ENCODE peak calls at places on chromosomes 1 and 21, in eight cellular contexts. C, T, S, E, N, L, D and G are unnamed samples.
A peak's percentile ranks its signal among the peaks of the same experiment; 100 is the strongest.

GRCh38 chr21:44701541-44701940 is 4.6 kb downstream of the KRTAP10-12 start:
- DNase-seq in C (no peak), T (no peak), S (no peak), E (no peak), N (no peak), L (no peak), D (no peak), G (no peak)

GRCh38 chr1:200075938-200076546 is 48.5 kb downstream of the NR5A2 start:
- DNase-seq in C (peak; percentile 86), T (no peak), S (no peak), E (peak; percentile 60), N (peak; percentile 16), L (no peak), D (no peak), G (peak; percentile 25)

GRCh38 chr1:51567653-51568052 is 48.6 kb upstream of the EPS15 start:
- DNase-seq in C (peak; percentile 96), T (no peak), S (no peak), E (peak; percentile 98), N (no peak), L (no peak), D (no peak), G (peak; percentile 28)

GRCh38 chr1:101235696-101236545 is 898 bp upstream of the S1PR1 start:
- DNase-seq in C (peak; percentile 25), T (peak; percentile 63), S (no peak), E (peak; percentile 32), N (no peak), L (peak; percentile 62), D (peak; percentile 35), G (no peak)

GRCh38 chr1:64470670-64471217 is 815 bp downstream of the CACHD1 start:
- DNase-seq in C (peak; percentile 14), T (no peak), S (no peak), E (peak; percentile 11), N (no peak), L (no peak), D (no peak), G (no peak)

GRCh38 chr1:155961937-155962336 is 16.4 kb downstream of the ARHGEF2 start:
- DNase-seq in C (peak; percentile 77), T (no peak), S (no peak), E (peak; percentile 99), N (no peak), L (no peak), D (no peak), G (peak; percentile 98)

GRCh38 chr1:110138956-110139355 is 11.3 kb upstream of the SLC6A17 start:
- DNase-seq in C (no peak), T (no peak), S (no peak), E (no peak), N (no peak), L (no peak), D (no peak), G (no peak)

GRCh38 chr1:213414346-213414745 is 363.3 kb downstream of the RPS6KC1 start:
- DNase-seq in C (no peak), T (no peak), S (no peak), E (no peak), N (no peak), L (no peak), D (no peak), G (no peak)

GRCh38 chr1:225848044-225848955 is 33.9 kb downstream of the TMEM63A start:
- DNase-seq in C (no peak), T (no peak), S (no peak), E (peak; percentile 30), N (peak; percentile 86), L (peak; percentile 68), D (no peak), G (no peak)

GRCh38 chr1:227257964-227258363 is 60.3 kb downstream of the CDC42BPA start:
- DNase-seq in C (no peak), T (no peak), S (no peak), E (no peak), N (no peak), L (no peak), D (no peak), G (no peak)

GRCh38 chr1:62800825-62801306 is 16.9 kb downstream of the ATG4C start:
- DNase-seq in C (peak; percentile 26), T (no peak), S (no peak), E (no peak), N (no peak), L (no peak), D (no peak), G (no peak)

GRCh38 chr21:26199471-26199870 is 28.9 kb upstream of the APP start:
- DNase-seq in C (peak; percentile 28), T (no peak), S (no peak), E (peak; percentile 23), N (no peak), L (no peak), D (no peak), G (no peak)